ENCODE peak calls at places on chromosomes 2 and 18, in five cellular contexts. B is right lobe of liver, D is H1, Y is heart left ventricle, C is transverse colon. E is an unnamed sample.

GRCh38 chr2:191679818-191680600 is 2.1 kb downstream of the NABP1 start:
- DNase-seq in B (no peak), D (no peak), Y (no peak), C (no peak), E (no peak)

GRCh38 chr2:122072666-122073065 is 317.2 kb downstream of the TSN start:
- DNase-seq in B (no peak), D (no peak), Y (no peak), C (no peak), E (no peak)

GRCh38 chr2:160039166-160039903 is 23.1 kb downstream of the PLA2R1 start:
- DNase-seq in B (no peak), D (no peak), Y (peak), C (no peak), E (no peak)

GRCh38 chr2:221997100-221997499 is 301.7 kb downstream of the PAX3 start:
- DNase-seq in B (no peak), D (no peak), Y (no peak), C (no peak), E (no peak)

GRCh38 chr2:216222650-216223352 is 113.7 kb downstream of the XRCC5 start:
- DNase-seq in B (no peak), D (no peak), Y (no peak), C (no peak), E (no peak)

GRCh38 chr2:65826567-65826966 is 394.2 kb upstream of the SPRED2 start:
- DNase-seq in B (no peak), D (no peak), Y (no peak), C (no peak), E (no peak)

GRCh38 chr2:207725815-207726578 is 14.6 kb downstream of the CCNYL1 start:
- DNase-seq in B (no peak), D (no peak), Y (no peak), C (no peak), E (no peak)

GRCh38 chr2:84429328-84429727 is 29.8 kb downstream of the SUCLG1 start:
- DNase-seq in B (no peak), D (no peak), Y (no peak), C (no peak), E (no peak)

GRCh38 chr2:86066915-86067314 is 38.8 kb downstream of the POLR1A start:
- DNase-seq in B (no peak), D (no peak), Y (no peak), C (no peak), E (no peak)

GRCh38 chr2:236628981-236629605 is 59.5 kb downstream of the ACKR3 start:
- DNase-seq in B (no peak), D (no peak), Y (no peak), C (no peak), E (peak)

GRCh38 chr18:49006641-49007136 is 55.9 kb upstream of the SMAD7 start:
- DNase-seq in B (no peak), D (no peak), Y (no peak), C (no peak), E (no peak)

GRCh38 chr2:45711224-45711623 is 59.7 kb downstream of the PRKCE start:
- DNase-seq in B (no peak), D (no peak), Y (no peak), C (no peak), E (no peak)

GRCh38 chr2:144071461-144071860 is 448.5 kb downstream of the ZEB2 start:
- DNase-seq in B (no peak), D (no peak), Y (no peak), C (no peak), E (no peak)

GRCh38 chr2:37191253-37191652 is 2.8 kb upstream of the SULT6B1 start:
- DNase-seq in B (no peak), D (no peak), Y (no peak), C (no peak), E (no peak)

GRCh38 chr2:239605976-239606375 is 205.2 kb upstream of the HDAC4 start:
- DNase-seq in B (no peak), D (no peak), Y (no peak), C (no peak), E (no peak)
- H3K27ac ChIP-seq in B (no peak), D (no peak), Y (no peak), C (no peak), E (no peak)

GRCh38 chr2:234564719-234565118 is 67.8 kb upstream of the ARL4C start:
- DNase-seq in B (no peak), D (no peak), Y (no peak), C (no peak), E (no peak)
- TF ChIP-seq CTCF in B (peak), D (no peak), Y (no peak), C (no peak), E (no peak)

GRCh38 chr2:241507430-241508239 is 749 bp downstream of the STK25 start:
- DNase-seq in B (peak), D (peak), Y (no peak), C (peak), E (no peak)

GRCh38 chr2:241508240-241508509 is 209 bp downstream of the STK25 start:
- DNase-seq in B (no peak), D (no peak), Y (no peak), C (no peak), E (no peak)

GRCh38 chr2:241506793-241507429 is 1.5 kb downstream of the STK25 start:
- DNase-seq in B (no peak), D (no peak), Y (no peak), C (no peak), E (no peak)

GRCh38 chr2:241509408-241509784 is 1.0 kb upstream of the STK25 start:
- DNase-seq in B (no peak), D (no peak), Y (no peak), C (no peak), E (no peak)

DNA sequence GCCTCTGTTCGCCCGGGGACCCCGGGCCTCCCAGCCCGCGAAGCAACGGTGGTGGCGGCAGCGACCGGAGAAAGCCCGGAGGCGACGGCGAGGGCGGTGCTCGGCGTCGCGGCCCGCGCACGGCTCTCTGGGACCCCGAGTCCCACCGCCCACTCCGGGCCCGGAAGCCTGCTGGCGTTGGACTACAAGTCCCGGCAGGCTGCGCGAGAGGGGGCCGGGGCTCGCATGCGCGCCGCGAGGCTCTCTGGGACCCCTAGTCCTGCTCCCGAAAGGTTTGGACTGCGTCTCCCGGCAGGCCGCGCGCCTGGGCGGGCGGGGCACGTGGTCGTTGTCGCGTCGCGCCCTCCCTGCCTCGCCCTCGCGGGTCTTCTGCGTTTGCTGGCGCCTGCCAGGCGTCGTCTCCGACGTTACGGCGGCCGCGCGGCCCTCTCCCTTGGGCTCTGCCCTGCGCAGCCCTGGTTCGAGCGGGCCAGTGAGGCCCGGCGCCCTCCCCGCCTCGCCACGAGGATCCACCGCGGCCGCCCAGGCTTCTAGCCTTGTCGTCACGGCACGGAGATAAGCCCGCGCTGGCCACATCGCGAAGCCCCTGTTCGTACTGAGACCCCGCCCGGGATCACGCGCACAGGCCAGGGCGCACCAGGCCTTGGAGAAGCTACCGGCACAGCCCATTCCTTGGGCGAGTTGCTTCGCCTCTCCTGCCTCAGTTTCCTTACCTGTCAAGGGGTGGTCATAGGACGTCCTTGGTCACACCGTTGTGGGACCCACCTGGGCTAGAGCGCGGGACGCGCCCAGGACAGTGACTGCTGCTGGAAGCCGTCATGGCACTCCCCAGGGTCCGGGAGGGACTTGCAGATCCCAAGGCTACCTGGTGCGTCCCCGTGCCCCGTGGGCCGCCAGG is at the start of gene STK25:
- DNase-seq in B (peak), D (peak), Y (peak), C (peak), E (peak)
- TF ChIP-seq POLR2A in B (peak), D (no peak), Y (no peak), C (peak), E (peak)

GRCh38 chr2:189111063-189111715 is 68.4 kb downstream of the COL5A2 start:
- DNase-seq in B (no peak), D (no peak), Y (no peak), C (no peak), E (no peak)
- H3K27ac ChIP-seq in B (no peak), D (no peak), Y (no peak), C (no peak), E (no peak)

GRCh38 chr2:197453123-197453913 is at the start of gene COQ10B:
- DNase-seq in B (peak), D (peak), Y (peak), C (peak), E (peak)
- TF ChIP-seq CTCF in B (peak), D (peak), Y (peak), C (no peak), E (peak)

DNA sequence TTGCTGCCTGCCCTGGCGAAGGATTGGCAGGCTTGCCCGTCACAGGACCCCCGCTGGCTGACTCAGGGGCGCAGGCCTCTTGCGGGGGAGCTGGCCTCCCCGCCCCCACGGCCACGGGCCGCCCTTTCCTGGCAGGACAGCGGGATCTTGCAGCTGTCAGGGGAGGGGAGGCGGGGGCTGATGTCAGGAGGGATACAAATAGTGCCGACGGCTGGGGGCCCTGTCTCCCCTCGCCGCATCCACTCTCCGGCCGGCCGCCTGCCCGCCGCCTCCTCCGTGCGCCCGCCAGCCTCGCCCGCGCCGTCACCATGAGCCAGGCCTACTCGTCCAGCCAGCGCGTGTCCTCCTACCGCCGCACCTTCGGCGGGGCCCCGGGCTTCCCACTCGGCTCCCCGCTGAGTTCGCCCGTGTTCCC is at the start of gene DES:
- DNase-seq in B (no peak), D (no peak), Y (peak), C (peak), E (no peak)
- TF ChIP-seq POLR2A in B (no peak), D (no peak), Y (no peak), C (peak), E (no peak)

GRCh38 chr2:166671831-166672230 is 177.8 kb upstream of the SCN7A start:
- DNase-seq in B (no peak), D (no peak), Y (no peak), C (no peak), E (no peak)
- H3K27ac ChIP-seq in B (no peak), D (no peak), Y (no peak), C (no peak), E (no peak)

E was measured in suprapubic skin.